ENCODE peak calls at places on chromosomes 12 and 14, in four cellular contexts. One of them, this sample, is unnamed. For H3K9me3, the result is how much of the 10 kb centered on the place peaks cover.

GRCh38 chr14:104096751-104097700 is 11.5 kb downstream of the ASPG start:
- DNase-seq in Panc1: no peak
- DNase-seq in cardiac muscle cell: no peak
- DNase-seq in hepatocyte: no peak
- DNase-seq in this sample: peak

GRCh38 chr14:69708586-69709169 is 58.3 kb upstream of the SRSF5 start:
- DNase-seq in Panc1: no peak
- DNase-seq in cardiac muscle cell: peak
- DNase-seq in hepatocyte: no peak
- DNase-seq in this sample: no peak

GRCh38 chr12:4794503-4794902 is 74.3 kb downstream of the GALNT8 start:
- DNase-seq in Panc1: no peak
- DNase-seq in cardiac muscle cell: no peak
- DNase-seq in hepatocyte: no peak
- DNase-seq in this sample: no peak

GRCh38 chr12:10363922-10364838 is 25.7 kb downstream of the KLRK1 start:
- DNase-seq in Panc1: peak
- DNase-seq in cardiac muscle cell: peak
- DNase-seq in hepatocyte: peak
- DNase-seq in this sample: peak

GRCh38 chr12:117098361-117099217 is 627 bp downstream of the TESC start:
- DNase-seq in Panc1: no peak
- DNase-seq in cardiac muscle cell: no peak
- DNase-seq in hepatocyte: no peak
- DNase-seq in this sample: peak

GRCh38 chr12:54853933-54854538 is at the start of gene MUCL1:
- DNase-seq in Panc1: peak
- DNase-seq in cardiac muscle cell: peak
- DNase-seq in hepatocyte: peak
- DNase-seq in this sample: no peak

GRCh38 chr12:69388371-69388770 is 28.8 kb downstream of the YEATS4 start:
- DNase-seq in Panc1: no peak
- DNase-seq in cardiac muscle cell: peak
- DNase-seq in hepatocyte: peak
- DNase-seq in this sample: no peak

GRCh38 chr14:100295376-100296105 is 10.7 kb downstream of the SLC25A29 start:
- DNase-seq in Panc1: no peak
- DNase-seq in cardiac muscle cell: no peak
- DNase-seq in hepatocyte: no peak
- DNase-seq in this sample: peak

GRCh38 chr12:66751432-66752113 is 72.7 kb upstream of the GRIP1 start:
- DNase-seq in Panc1: no peak
- DNase-seq in cardiac muscle cell: no peak
- DNase-seq in hepatocyte: no peak
- DNase-seq in this sample: no peak

GRCh38 chr12:118549506-118550109 is 173.3 kb downstream of the SUDS3 start:
- DNase-seq in Panc1: no peak
- DNase-seq in cardiac muscle cell: no peak
- DNase-seq in hepatocyte: no peak
- DNase-seq in this sample: no peak

DNA sequence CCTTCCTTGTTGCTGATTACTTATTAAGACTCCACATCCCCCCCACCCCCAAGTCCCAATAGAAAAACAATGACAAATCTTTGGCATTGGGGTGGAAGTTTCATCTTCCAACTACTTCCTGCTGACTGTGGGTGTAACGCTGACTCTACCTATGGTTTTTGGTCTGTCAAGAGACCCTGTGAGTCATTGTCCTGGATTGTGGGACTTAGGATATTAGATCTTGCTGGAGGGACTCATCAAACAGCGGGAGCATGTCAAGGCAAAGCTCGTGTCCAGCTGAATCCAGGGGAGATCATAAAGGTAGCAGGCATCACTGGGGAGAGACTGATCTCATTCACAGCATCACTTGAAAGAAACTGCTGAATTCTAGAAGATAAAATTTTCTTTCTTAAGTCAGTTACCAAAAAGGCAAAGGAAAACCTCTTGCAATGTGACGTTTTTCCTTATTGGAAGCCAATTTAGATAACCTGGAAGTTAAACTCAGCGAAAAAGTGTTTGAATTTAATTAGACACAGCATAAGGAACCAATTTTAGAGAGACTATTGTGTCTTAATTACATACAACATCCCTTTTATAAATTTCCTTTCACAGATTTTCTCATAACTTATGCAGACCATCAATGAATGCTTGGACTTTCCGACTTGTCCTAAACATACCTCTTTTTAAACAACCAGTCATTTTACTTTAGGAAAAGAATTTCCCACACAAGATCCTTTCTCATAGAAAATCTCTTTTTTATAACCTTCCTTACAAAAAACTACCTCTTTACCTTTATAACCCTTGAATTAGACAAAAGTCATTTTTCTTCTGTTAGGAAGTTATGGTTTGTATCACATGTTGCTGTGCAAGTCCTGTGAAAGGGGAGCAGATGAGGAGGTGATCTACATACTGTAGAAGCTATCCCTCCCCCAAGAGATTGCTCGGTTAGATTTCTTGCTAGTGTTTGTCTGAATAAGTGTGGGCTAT is 94.6 kb upstream of the SCAF11 start:
- DNase-seq in Panc1: no peak
- DNase-seq in cardiac muscle cell: no peak
- DNase-seq in hepatocyte: no peak
- DNase-seq in this sample: no peak
- H3K9me3 ChIP-seq in Panc1: under half
- H3K9me3 ChIP-seq in cardiac muscle cell: under half
- H3K9me3 ChIP-seq in hepatocyte: under half
- H3K9me3 ChIP-seq in this sample: under half

DNA sequence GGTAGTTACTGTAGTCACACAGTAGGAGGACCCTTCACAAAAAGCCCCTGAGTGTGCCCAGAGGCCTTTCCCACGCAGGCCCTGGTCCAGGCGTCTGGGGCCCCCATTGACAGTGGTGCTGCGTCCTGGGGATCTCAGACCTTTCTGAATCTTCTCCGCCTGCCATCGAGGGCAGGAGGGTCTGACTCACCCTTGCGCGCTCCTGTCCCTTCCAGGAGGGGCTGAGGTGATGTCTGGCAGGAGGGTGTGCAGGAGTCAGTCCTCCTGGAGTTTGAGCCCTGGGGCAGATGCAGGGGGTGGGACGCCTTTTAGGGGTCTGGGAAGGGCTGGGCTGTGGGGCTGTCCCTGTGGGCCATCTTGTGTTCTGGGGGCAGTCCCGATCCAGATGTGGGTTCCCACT is 386.8 kb downstream of the TMEM121 start:
- DNase-seq in Panc1: no peak
- DNase-seq in cardiac muscle cell: no peak
- DNase-seq in hepatocyte: no peak
- DNase-seq in this sample: peak
- H3K9me3 ChIP-seq in Panc1: under half
- H3K9me3 ChIP-seq in cardiac muscle cell: under half
- H3K9me3 ChIP-seq in hepatocyte: under half
- H3K9me3 ChIP-seq in this sample: under half

GRCh38 chr12:61018571-61018970 is 1241.6 kb upstream of the USP15 start:
- DNase-seq in Panc1: no peak
- DNase-seq in cardiac muscle cell: no peak
- DNase-seq in hepatocyte: no peak
- DNase-seq in this sample: no peak

DNA sequence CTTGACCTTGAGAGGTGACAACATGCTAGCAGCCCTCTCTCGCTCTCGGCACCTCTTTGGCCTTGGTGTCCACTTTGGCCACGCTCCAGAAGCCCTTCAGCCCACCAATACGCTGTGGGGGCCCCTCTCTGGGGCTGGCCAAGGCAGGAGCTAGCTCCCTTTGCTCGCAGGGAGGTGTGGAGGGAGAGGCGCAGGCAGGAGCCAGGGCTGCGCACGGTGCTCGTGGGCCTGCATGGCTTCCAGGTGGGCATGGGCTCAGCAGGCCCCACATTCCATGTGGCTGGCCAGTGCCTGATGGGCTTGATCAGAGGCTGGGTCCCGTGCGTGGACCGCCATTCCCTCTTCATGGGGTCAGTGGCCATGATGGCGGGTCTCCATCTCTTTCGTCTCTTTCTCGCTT is 1237.0 kb upstream of the USP15 start:
- DNase-seq in Panc1: no peak
- DNase-seq in cardiac muscle cell: no peak
- DNase-seq in hepatocyte: no peak
- DNase-seq in this sample: peak
- H3K9me3 ChIP-seq in Panc1: under half
- H3K9me3 ChIP-seq in cardiac muscle cell: under half
- H3K9me3 ChIP-seq in hepatocyte: under half
- H3K9me3 ChIP-seq in this sample: under half

GRCh38 chr12:133107121-133107520 is 23.0 kb downstream of the ZNF891 start:
- DNase-seq in Panc1: no peak
- DNase-seq in cardiac muscle cell: no peak
- DNase-seq in hepatocyte: no peak
- DNase-seq in this sample: no peak
- H3K9me3 ChIP-seq in Panc1: half or more
- H3K9me3 ChIP-seq in cardiac muscle cell: under half
- H3K9me3 ChIP-seq in hepatocyte: half or more
- H3K9me3 ChIP-seq in this sample: half or more